ENCODE peak calls at places on chromosomes 12 and 14, in ten cellular contexts. H is mammary epithelial cell; D is HFF-Myc; C is uterus; W is GM13977; R is endothelial cell; Z is A549; U is CD4-positive, alpha-beta T cell; N is GM20000; O is stomach. J is an unnamed sample.

GRCh38 chr12:79547735-79548347 is 142.9 kb downstream of the PAWR start:
- DNase-seq in W (peak), U (no peak), R (peak), Z (peak), C (no peak), N (peak), D (peak), O (no peak), H (no peak), J (no peak)

GRCh38 chr14:77584809-77585208 is 31.6 kb downstream of the SPTLC2 start:
- DNase-seq in N (no peak), O (no peak), D (no peak), U (no peak), H (no peak), W (no peak), C (no peak), Z (no peak), R (no peak), J (no peak)

GRCh38 chr12:108622425-108622824 is 11.3 kb downstream of the SELPLG start:
- DNase-seq in N (no peak), U (no peak), H (no peak), R (peak), Z (no peak), C (no peak), W (no peak), D (no peak), O (no peak), J (no peak)

GRCh38 chr12:89098390-89099102 is 253.8 kb downstream of the DUSP6 start:
- DNase-seq in U (no peak), D (no peak), R (peak), W (no peak), C (no peak), H (no peak), Z (no peak), O (peak), N (no peak), J (no peak)

GRCh38 chr12:102474438-102475064 is 5.8 kb downstream of the IGF1 start:
- DNase-seq in C (no peak), Z (no peak), D (no peak), H (peak), R (no peak), O (no peak), U (no peak), N (no peak), W (no peak), J (no peak)

GRCh38 chr12:118866346-118866745 is 115.0 kb upstream of the SRRM4 start:
- DNase-seq in H (no peak), D (no peak), O (no peak), Z (no peak), W (no peak), R (peak), C (no peak), N (no peak), U (no peak), J (no peak)

GRCh38 chr14:95244587-95244986 is 75.1 kb downstream of the CLMN start:
- DNase-seq in H (no peak), N (no peak), Z (no peak), C (no peak), R (no peak), O (no peak), W (no peak), U (no peak), D (no peak), J (no peak)

GRCh38 chr12:104372048-104372720 is 68.6 kb downstream of the EID3 start:
- DNase-seq in Z (no peak), H (no peak), O (no peak), U (no peak), W (no peak), N (no peak), R (no peak), C (no peak), D (no peak), J (peak)

GRCh38 chr14:35818346-35819115 is 7.6 kb upstream of the BRMS1L start:
- DNase-seq in C (no peak), Z (peak), N (peak), O (no peak), D (peak), R (peak), U (no peak), W (peak), H (peak), J (no peak)

GRCh38 chr12:18723752-18724151 is 14.1 kb downstream of the PLCZ1 start:
- DNase-seq in Z (peak), C (no peak), D (peak), O (no peak), H (peak), R (no peak), U (no peak), W (no peak), N (no peak), J (no peak)

GRCh38 chr12:22729898-22730443 is 105.0 kb downstream of the ETNK1 start:
- DNase-seq in H (no peak), N (no peak), R (no peak), U (no peak), D (no peak), Z (no peak), O (no peak), C (no peak), W (no peak), J (no peak)

GRCh38 chr14:77099425-77100167 is 1.5 kb downstream of the CIPC start:
- DNase-seq in C (no peak), Z (no peak), N (no peak), O (no peak), W (no peak), D (peak), U (no peak), H (peak), R (no peak), J (no peak)

GRCh38 chr12:20572451-20572850 is 122.7 kb upstream of the SLCO1C1 start:
- DNase-seq in O (no peak), H (no peak), U (no peak), N (no peak), C (no peak), D (no peak), Z (no peak), W (no peak), R (no peak), J (no peak)

GRCh38 chr12:105860556-105861207 is 278.1 kb downstream of the NUAK1 start:
- DNase-seq in U (no peak), O (no peak), Z (no peak), N (no peak), R (no peak), W (no peak), H (no peak), D (no peak), C (no peak), J (no peak)

GRCh38 chr12:2999265-2999841 is 40.2 kb downstream of the TEAD4 start:
- DNase-seq in D (no peak), O (no peak), H (no peak), R (no peak), W (no peak), C (peak), Z (no peak), U (no peak), N (no peak), J (no peak)

GRCh38 chr12:3002636-3003035 is 43.4 kb downstream of the TEAD4 start:
- DNase-seq in W (no peak), O (no peak), H (no peak), D (no peak), R (no peak), C (no peak), Z (no peak), U (no peak), N (no peak), J (no peak)

GRCh38 chr12:2997989-2998670 is 38.9 kb downstream of the TEAD4 start:
- DNase-seq in Z (no peak), U (no peak), D (no peak), O (no peak), N (no peak), H (no peak), R (no peak), W (no peak), C (peak), J (no peak)

GRCh38 chr12:2998789-2999264 is 39.6 kb downstream of the TEAD4 start:
- DNase-seq in Z (no peak), W (no peak), N (no peak), U (no peak), C (peak), R (no peak), H (no peak), O (no peak), D (no peak), J (no peak)

DNA sequence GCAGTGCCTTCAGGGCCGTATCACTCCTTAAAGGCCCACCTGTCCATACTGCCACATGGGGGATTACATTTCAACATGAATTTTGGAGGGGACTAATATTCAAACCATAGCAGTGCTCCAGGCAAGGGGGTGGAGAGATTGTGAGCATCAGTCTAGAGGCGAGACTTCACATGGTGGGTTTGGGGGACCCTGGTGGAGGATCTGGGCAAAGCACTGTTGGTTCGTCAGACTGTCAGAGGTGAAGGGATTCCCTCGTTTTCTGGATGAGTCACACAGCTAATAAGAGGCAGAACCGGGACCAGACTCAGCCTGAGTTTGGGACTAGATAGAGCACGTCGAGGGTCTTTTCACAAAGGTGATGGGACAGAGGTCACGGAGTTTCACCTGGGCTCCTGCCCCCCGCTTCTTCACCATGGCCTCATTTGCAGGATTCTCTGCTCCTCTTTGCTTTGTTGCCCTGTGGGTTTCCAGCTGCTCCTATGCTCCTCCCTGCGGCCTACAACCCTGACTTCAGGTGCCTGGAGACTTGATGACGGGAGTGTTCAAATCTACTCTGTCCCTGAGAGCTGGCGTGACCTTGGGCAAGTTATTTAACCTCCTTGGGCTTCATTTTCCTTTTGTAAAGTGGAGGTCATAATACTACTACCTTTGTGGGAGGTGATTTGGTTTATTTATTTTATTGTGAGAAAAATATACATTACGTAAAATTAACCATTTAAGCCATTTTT is 41.5 kb downstream of the TEAD4 start:
- DNase-seq in C (no peak), O (no peak), H (no peak), D (no peak), U (no peak), W (no peak), R (no peak), Z (peak), N (no peak), J (no peak)
- TF ChIP-seq CTCF in C (no peak), O (no peak), H (no peak), D (peak), U (no peak), W (no peak), R (no peak), Z (no peak), N (no peak), J (no peak)

GRCh38 chr14:99503848-99504453 is 22.7 kb downstream of the CCNK start:
- DNase-seq in C (no peak), N (no peak), O (no peak), U (no peak), W (no peak), Z (no peak), D (no peak), H (no peak), R (no peak), J (no peak)

GRCh38 chr14:99506269-99506668 is 25.1 kb downstream of the CCNK start:
- DNase-seq in Z (no peak), D (no peak), O (no peak), W (peak), C (no peak), R (no peak), H (no peak), N (peak), U (no peak), J (no peak)

GRCh38 chr14:99507860-99508640 is 26.8 kb downstream of the CCNK start:
- DNase-seq in W (peak), U (no peak), H (no peak), N (peak), C (no peak), R (no peak), Z (no peak), O (no peak), D (no peak), J (no peak)

GRCh38 chr14:99505089-99505488 is 23.9 kb downstream of the CCNK start:
- DNase-seq in R (no peak), C (no peak), Z (no peak), U (no peak), N (peak), W (no peak), O (no peak), H (no peak), D (no peak), J (no peak)

GRCh38 chr14:99502989-99503421 is 21.8 kb downstream of the CCNK start:
- DNase-seq in W (no peak), R (no peak), H (no peak), U (no peak), C (no peak), Z (no peak), N (no peak), D (no peak), O (no peak), J (no peak)
- TF ChIP-seq CTCF in W (no peak), R (no peak), H (no peak), U (no peak), C (no peak), Z (no peak), N (no peak), D (no peak), O (no peak), J (no peak)

GRCh38 chr12:93568091-93568490 is 4.4 kb upstream of the SOCS2 start:
- DNase-seq in U (no peak), R (no peak), W (no peak), H (no peak), D (no peak), O (no peak), C (no peak), Z (no peak), N (no peak), J (no peak)

GRCh38 chr12:93567174-93567573 is 5.3 kb upstream of the SOCS2 start:
- DNase-seq in W (no peak), Z (no peak), U (no peak), R (no peak), C (peak), N (no peak), H (no peak), O (no peak), D (no peak), J (no peak)

GRCh38 chr12:93565760-93566159 is 6.7 kb upstream of the SOCS2 start:
- DNase-seq in W (no peak), N (no peak), R (no peak), C (no peak), O (no peak), Z (no peak), D (no peak), H (no peak), U (no peak), J (no peak)

GRCh38 chr12:93569301-93569655 is 3.2 kb upstream of the SOCS2 start:
- DNase-seq in D (no peak), H (no peak), O (no peak), W (no peak), R (no peak), N (no peak), U (no peak), Z (no peak), C (no peak), J (no peak)

DNA sequence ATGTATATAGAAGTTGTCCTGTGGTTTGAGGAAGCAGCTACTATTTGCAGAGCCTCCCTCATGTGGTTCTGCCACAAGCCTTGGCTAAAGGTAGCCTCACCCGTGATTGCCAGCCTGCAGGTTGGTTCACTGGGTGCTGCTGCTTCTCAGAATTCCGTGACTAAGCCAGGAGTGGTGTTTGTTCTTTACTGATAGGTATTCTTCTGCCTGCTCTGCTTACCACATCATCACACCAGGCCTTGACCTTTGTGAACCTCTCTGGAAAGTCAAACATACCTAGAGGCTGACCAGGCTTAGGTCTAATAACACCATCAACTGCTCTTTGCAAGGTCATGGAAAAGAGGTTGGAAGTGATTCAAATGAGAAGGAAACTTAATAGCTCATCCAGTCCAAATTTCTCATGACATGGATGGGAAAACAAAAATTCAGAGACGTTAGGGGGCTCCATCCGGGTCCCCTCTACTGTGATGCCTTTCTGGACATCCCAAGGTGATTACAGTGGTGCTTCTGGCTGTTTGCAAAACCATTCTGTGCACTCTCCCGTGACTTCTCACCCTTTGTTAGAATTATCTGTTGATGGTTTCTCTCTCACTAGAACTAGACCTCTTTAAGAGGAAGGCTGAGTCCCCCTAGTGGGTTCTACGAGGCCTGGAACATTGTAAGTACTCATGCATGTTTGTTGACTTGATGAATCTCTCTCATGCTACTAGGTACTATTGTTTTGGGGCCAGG is 8.5 kb upstream of the SOCS2 start:
- DNase-seq in H (peak), R (peak), C (no peak), N (peak), W (peak), Z (peak), O (peak), D (no peak), U (no peak), J (no peak)
- TF ChIP-seq CTCF in H (no peak), R (no peak), C (no peak), N (no peak), W (peak), Z (peak), O (no peak), D (peak), U (no peak), J (no peak)

GRCh38 chr12:114608509-114608908 is 75.5 kb downstream of the TBX3 start:
- DNase-seq in R (no peak), W (no peak), D (no peak), Z (no peak), H (no peak), C (no peak), N (no peak), O (no peak), U (no peak), J (no peak)

GRCh38 chr12:114616081-114616480 is 67.9 kb downstream of the TBX3 start:
- DNase-seq in N (no peak), U (no peak), D (no peak), H (no peak), C (no peak), R (no peak), Z (no peak), W (no peak), O (no peak), J (no peak)

GRCh38 chr12:114612062-114612461 is 71.9 kb downstream of the TBX3 start:
- DNase-seq in C (no peak), Z (no peak), O (no peak), H (no peak), W (no peak), U (no peak), R (no peak), N (no peak), D (no peak), J (no peak)

GRCh38 chr12:114614040-114614439 is 69.9 kb downstream of the TBX3 start:
- DNase-seq in R (no peak), N (no peak), U (no peak), O (no peak), W (no peak), D (no peak), C (no peak), Z (no peak), H (no peak), J (no peak)

DNA sequence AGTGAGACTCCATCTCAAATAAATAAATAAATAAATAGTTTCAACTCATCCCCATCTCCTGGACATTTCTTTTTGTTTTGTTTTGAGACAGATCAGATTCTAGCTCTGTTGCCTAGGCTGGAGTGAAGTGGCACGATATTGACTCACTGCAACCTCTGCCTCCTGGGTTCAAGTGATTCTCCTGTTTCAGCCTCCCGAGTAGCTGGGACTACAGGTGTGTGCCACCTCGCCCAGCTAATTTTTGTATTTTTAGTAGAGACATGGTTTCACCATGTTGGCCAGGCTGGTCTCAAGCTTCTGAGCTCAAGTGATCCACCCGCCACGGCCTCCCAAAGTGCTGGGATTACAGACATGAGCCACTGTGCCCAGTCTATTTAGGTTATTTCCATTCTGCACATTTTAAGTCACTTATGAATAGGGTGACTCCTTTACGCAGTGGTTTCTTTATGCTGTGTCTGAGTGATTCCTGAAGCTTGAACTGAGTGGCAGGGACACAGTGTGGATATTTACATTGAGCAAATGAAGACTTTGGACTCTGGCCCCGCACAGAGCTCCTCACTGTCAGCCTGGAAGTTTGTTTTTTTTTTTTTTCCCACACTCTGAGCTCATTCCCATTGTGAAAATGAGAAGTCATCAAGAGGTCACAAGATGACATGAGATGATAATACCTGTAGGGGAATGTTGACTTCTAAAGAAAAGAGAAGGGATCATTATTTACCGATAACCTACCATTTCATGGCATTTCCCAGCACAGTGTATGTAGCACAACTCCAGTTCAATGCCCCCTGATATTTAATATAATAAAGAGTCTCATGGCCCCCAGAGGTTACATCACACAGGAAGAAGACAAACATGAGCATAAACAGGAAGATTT is 72.6 kb downstream of the TBX3 start:
- DNase-seq in O (no peak), U (no peak), Z (peak), N (no peak), H (no peak), C (no peak), W (no peak), D (no peak), R (no peak), J (no peak)
- TF ChIP-seq CTCF in O (no peak), U (no peak), Z (no peak), N (no peak), H (no peak), C (no peak), W (no peak), D (no peak), R (no peak), J (no peak)

GRCh38 chr14:56810850-56811595 is 744 bp upstream of the OTX2 start:
- DNase-seq in U (no peak), R (peak), D (no peak), W (no peak), Z (no peak), H (no peak), C (no peak), N (no peak), O (no peak), J (no peak)
- TF ChIP-seq CTCF in U (no peak), R (no peak), D (no peak), W (no peak), Z (no peak), H (no peak), C (no peak), N (no peak), O (no peak), J (no peak)

GRCh38 chr12:15767301-15767700 is 21.9 kb downstream of the EPS8 start:
- DNase-seq in W (no peak), C (no peak), N (no peak), R (no peak), D (no peak), O (no peak), H (no peak), U (no peak), Z (no peak), J (no peak)

GRCh38 chr12:15772405-15773018 is 16.7 kb downstream of the EPS8 start:
- DNase-seq in U (no peak), H (no peak), Z (no peak), R (no peak), O (no peak), W (no peak), D (no peak), C (no peak), N (no peak), J (no peak)

GRCh38 chr12:15770021-15770420 is 19.2 kb downstream of the EPS8 start:
- DNase-seq in Z (no peak), C (no peak), N (no peak), U (no peak), D (no peak), H (no peak), W (no peak), O (no peak), R (no peak), J (no peak)

GRCh38 chr12:15774819-15775218 is 14.4 kb downstream of the EPS8 start:
- DNase-seq in C (no peak), H (no peak), D (peak), W (no peak), R (no peak), N (no peak), O (no peak), Z (no peak), U (no peak), J (no peak)

DNA sequence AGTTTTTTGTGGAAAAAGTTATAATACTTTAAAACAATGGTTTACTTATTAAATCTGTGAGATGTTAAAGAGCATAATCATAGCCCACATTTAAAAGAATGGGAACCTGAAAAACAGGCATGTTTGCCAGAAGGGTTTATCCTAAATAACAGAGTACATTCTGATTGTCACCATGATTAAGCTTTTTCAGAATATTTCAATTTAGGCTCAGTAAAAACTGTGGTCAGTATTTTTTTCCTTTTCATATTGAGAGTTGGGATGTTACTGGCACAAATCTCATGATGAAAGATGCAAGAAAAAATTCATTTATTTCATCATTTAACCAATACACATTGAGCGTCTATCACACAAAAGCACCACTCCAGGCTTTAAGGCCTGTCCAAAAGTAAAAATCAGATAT is 18.6 kb downstream of the EPS8 start:
- DNase-seq in N (no peak), O (no peak), C (no peak), D (no peak), U (no peak), W (no peak), H (no peak), Z (no peak), R (no peak), J (no peak)
- TF ChIP-seq CTCF in N (no peak), O (no peak), C (no peak), D (no peak), U (no peak), W (no peak), H (no peak), Z (no peak), R (no peak), J (no peak)